ENCODE peak calls at places on chromosome 6, in four cellular contexts. I, M, C and S are unnamed samples.
A peak's percentile ranks its signal among the peaks of the same experiment; 100 is the strongest.

GRCh38 chr6:84172574-84172973 is 54.9 kb downstream of the CEP162 start:
- DNase-seq in C (peak; percentile 64), M (no peak), I (no peak), S (no peak)

GRCh38 chr6:138685257-138685656 is 88.3 kb upstream of the CCDC28A start:
- DNase-seq in C (no peak), I (no peak), M (no peak), S (no peak)

GRCh38 chr6:112571486-112571885 is 224.4 kb downstream of the RFPL4B start:
- DNase-seq in C (no peak), I (no peak), M (no peak), S (no peak)

GRCh38 chr6:99836471-99836870 is 157.6 kb downstream of the MCHR2 start:
- DNase-seq in M (no peak), I (no peak), C (no peak), S (no peak)

GRCh38 chr6:4059115-4059777 is 19.7 kb downstream of the FAM217A start:
- DNase-seq in I (no peak), M (no peak), C (peak; percentile 76), S (peak; percentile 65)

GRCh38 chr6:39366875-39367618 is 44.5 kb upstream of the KCNK16 start:
- DNase-seq in C (no peak), M (no peak), I (peak; percentile 56), S (no peak)

GRCh38 chr6:7758456-7758855 is 32.6 kb downstream of the BMP6 start:
- DNase-seq in C (no peak), M (no peak), I (no peak), S (no peak)

GRCh38 chr6:156021746-156022396 is 566.2 kb upstream of the NOX3 start:
- DNase-seq in C (no peak), M (no peak), I (no peak), S (no peak)

GRCh38 chr6:81366970-81367369 is 385.5 kb downstream of the TENT5A start:
- DNase-seq in I (no peak), M (no peak), C (no peak), S (no peak)

GRCh38 chr6:132867055-132867454 is 52.7 kb downstream of the RPS12 start:
- DNase-seq in M (no peak), C (no peak), I (no peak), S (no peak)

GRCh38 chr6:1123976-1124375 is 187.9 kb upstream of the FOXQ1 start:
- DNase-seq in I (no peak), C (no peak), M (no peak), S (no peak)

GRCh38 chr6:154849475-154849874 is 116.3 kb downstream of the SCAF8 start:
- DNase-seq in I (no peak), C (no peak), M (no peak), S (no peak)

GRCh38 chr6:166987930-166988329 is 11.3 kb upstream of the CEP43 start:
- DNase-seq in M (no peak), I (no peak), C (no peak), S (no peak)

GRCh38 chr6:16596890-16597331 is 164.3 kb downstream of the ATXN1 start:
- DNase-seq in M (no peak), I (no peak), C (no peak), S (no peak)

GRCh38 chr6:16595514-16595913 is 165.7 kb downstream of the ATXN1 start:
- DNase-seq in I (no peak), C (no peak), M (no peak), S (no peak)

GRCh38 chr6:16600701-16601100 is 160.6 kb downstream of the ATXN1 start:
- DNase-seq in M (no peak), C (no peak), I (no peak), S (no peak)

GRCh38 chr6:16602035-16602434 is 159.2 kb downstream of the ATXN1 start:
- DNase-seq in M (peak; percentile 53), I (no peak), C (no peak), S (no peak)

GRCh38 chr6:16600026-16600425 is 161.2 kb downstream of the ATXN1 start:
- DNase-seq in I (no peak), M (no peak), C (no peak), S (no peak)
- TF ChIP-seq NFIC in I (no peak), M (no peak), C (no peak), S (no peak)

DNA sequence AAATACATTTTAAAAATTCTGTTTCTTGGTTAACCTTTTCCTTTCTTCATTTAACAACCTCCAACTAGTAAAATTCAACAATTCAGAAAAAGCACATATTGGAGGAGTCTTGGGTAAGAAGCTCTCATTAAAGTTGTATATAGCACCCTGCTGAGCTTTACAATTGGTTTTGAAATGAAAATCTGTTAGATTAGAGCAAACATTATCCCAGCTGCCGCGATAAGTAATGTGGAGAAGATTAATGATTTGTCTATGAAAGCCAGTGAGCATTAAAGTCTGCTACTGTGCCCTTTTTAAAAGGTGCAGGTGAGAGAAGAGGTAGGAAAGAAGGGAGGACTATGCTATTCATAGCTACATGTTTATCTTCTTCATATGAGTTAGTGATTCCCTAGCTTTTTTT is 201.5 kb downstream of the ZFAND3 start:
- DNase-seq in C (no peak), I (no peak), M (no peak), S (no peak)
- TF ChIP-seq NFIC in C (no peak), I (no peak), M (no peak), S (no peak)

GRCh38 chr6:17045581-17046322 is 56.1 kb upstream of the STMND1 start:
- DNase-seq in C (no peak), M (no peak), I (no peak), S (no peak)
- TF ChIP-seq NFIC in C (no peak), M (no peak), I (peak; percentile 71), S (no peak)

GRCh38 chr6:68976260-68976659 is 341.2 kb downstream of the ADGRB3 start:
- DNase-seq in M (no peak), C (no peak), I (no peak), S (no peak)
- TF ChIP-seq NFIC in M (no peak), C (no peak), I (no peak), S (no peak)

GRCh38 chr6:50862172-50862571 is 43.5 kb downstream of the TFAP2B start:
- DNase-seq in M (no peak), C (no peak), I (no peak), S (no peak)
- TF ChIP-seq NFIC in M (no peak), C (no peak), I (no peak), S (no peak)

GRCh38 chr6:146339716-146340115 is 203.9 kb upstream of the RAB32 start:
- DNase-seq in I (no peak), C (no peak), M (no peak), S (no peak)
- TF ChIP-seq NFIC in I (no peak), C (no peak), M (no peak), S (no peak)